ENCODE peak calls at places on chromosomes 5 and 9, in nine cellular contexts. O, B, S, Q, M, J, V, G and Y are unnamed samples.

GRCh38 chr9:21294325-21294724 is 10.8 kb downstream of the IFNA5 start:
- DNase-seq in J (no peak), S (no peak), V (no peak), Q (peak), B (peak), O (no peak), G (no peak), M (no peak), Y (no peak)

GRCh38 chr5:73633060-73633459 is 7.1 kb downstream of the ARHGEF28 start:
- DNase-seq in M (no peak), Q (no peak), V (no peak), G (no peak), O (peak), S (no peak), J (no peak), B (no peak), Y (no peak)

GRCh38 chr5:123107343-123108240 is 18.6 kb downstream of the PRDM6 start:
- DNase-seq in O (no peak), S (no peak), Q (no peak), J (no peak), V (no peak), M (no peak), G (no peak), B (peak), Y (no peak)

GRCh38 chr5:32387176-32387575 is 57.4 kb downstream of the ZFR start:
- DNase-seq in J (no peak), M (no peak), B (no peak), Q (no peak), O (no peak), S (no peak), G (no peak), V (no peak), Y (no peak)

GRCh38 chr5:130337179-130337888 is 433.1 kb downstream of the CHSY3 start:
- DNase-seq in B (peak), Q (no peak), S (no peak), G (no peak), M (no peak), J (no peak), V (no peak), O (peak), Y (no peak)

GRCh38 chr5:172145870-172146747 is 41.9 kb downstream of the STK10 start:
- DNase-seq in M (no peak), Q (no peak), G (no peak), O (no peak), B (no peak), V (no peak), J (no peak), S (no peak), Y (no peak)

GRCh38 chr9:130002320-130002719 is 40.7 kb downstream of the FNBP1 start:
- DNase-seq in O (peak), S (no peak), Q (no peak), M (no peak), J (no peak), V (no peak), G (no peak), B (no peak), Y (no peak)

GRCh38 chr9:109950710-109951443 is 170.9 kb downstream of the PALM2AKAP2 start:
- DNase-seq in Q (no peak), G (no peak), O (no peak), B (no peak), J (no peak), M (no peak), S (no peak), V (no peak), Y (no peak)

GRCh38 chr5:85205430-85205829 is 820.8 kb upstream of the EDIL3 start:
- DNase-seq in J (no peak), M (no peak), Q (no peak), G (no peak), O (no peak), V (no peak), S (no peak), B (no peak), Y (no peak)

GRCh38 chr5:96200611-96201010 is 232.4 kb downstream of the PCSK1 start:
- DNase-seq in V (no peak), O (no peak), Q (no peak), S (no peak), B (no peak), G (no peak), J (no peak), M (no peak), Y (no peak)

GRCh38 chr5:136079195-136079985 is 50.6 kb downstream of the TGFBI start:
- DNase-seq in Q (no peak), G (no peak), S (no peak), V (no peak), O (peak), J (peak), B (no peak), M (no peak), Y (no peak)

GRCh38 chr5:139792218-139792617 is 3.4 kb upstream of the PSD2 start:
- DNase-seq in O (no peak), B (no peak), G (no peak), S (no peak), V (no peak), J (no peak), Q (no peak), M (no peak), Y (no peak)

GRCh38 chr5:35789732-35790461 is 66.8 kb upstream of the IL7R start:
- DNase-seq in M (no peak), V (no peak), G (no peak), Q (no peak), S (no peak), J (no peak), O (no peak), B (peak), Y (no peak)

GRCh38 chr5:14270212-14270702 is 127.1 kb downstream of the TRIO start:
- DNase-seq in M (no peak), Q (no peak), B (peak), V (no peak), G (peak), S (no peak), J (peak), O (peak), Y (peak)

DNA sequence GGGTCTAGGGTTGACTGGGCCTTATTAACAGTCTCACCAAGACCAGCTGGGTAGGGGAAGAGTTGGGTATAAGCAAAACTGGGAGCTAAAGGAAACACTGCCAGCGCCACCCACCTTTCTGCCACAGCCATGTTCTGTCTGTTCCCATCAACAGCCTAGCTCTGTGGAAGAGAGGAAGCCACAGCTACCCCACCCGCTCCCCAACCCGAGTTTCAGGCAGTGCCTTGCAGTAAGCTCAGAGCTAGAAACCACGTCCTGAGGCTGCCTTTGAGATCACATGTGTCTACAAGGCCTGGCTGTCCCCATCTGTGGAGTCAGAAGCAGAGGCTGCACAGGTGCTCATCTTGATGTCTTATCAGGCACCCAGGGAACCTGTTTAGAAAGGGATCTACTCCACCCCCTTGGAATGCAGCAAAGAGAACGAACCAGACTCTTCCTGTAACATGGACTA is 15.3 kb downstream of the HNRNPH1 start:
- DNase-seq in S (no peak), O (no peak), V (no peak), M (peak), J (peak), G (no peak), B (no peak), Q (no peak), Y (no peak)
- H3K27ac ChIP-seq in S (peak), O (peak), V (no peak), M (no peak), J (peak), G (no peak), B (no peak), Q (no peak), Y (no peak)

GRCh38 chr9:69265891-69266290 is 59.1 kb upstream of the ENTREP1 start:
- DNase-seq in M (no peak), S (no peak), V (no peak), Q (no peak), O (peak), G (no peak), B (peak), J (no peak), Y (no peak)
- H3K27ac ChIP-seq in M (no peak), S (no peak), V (no peak), Q (no peak), O (no peak), G (no peak), B (no peak), J (no peak), Y (no peak)

DNA sequence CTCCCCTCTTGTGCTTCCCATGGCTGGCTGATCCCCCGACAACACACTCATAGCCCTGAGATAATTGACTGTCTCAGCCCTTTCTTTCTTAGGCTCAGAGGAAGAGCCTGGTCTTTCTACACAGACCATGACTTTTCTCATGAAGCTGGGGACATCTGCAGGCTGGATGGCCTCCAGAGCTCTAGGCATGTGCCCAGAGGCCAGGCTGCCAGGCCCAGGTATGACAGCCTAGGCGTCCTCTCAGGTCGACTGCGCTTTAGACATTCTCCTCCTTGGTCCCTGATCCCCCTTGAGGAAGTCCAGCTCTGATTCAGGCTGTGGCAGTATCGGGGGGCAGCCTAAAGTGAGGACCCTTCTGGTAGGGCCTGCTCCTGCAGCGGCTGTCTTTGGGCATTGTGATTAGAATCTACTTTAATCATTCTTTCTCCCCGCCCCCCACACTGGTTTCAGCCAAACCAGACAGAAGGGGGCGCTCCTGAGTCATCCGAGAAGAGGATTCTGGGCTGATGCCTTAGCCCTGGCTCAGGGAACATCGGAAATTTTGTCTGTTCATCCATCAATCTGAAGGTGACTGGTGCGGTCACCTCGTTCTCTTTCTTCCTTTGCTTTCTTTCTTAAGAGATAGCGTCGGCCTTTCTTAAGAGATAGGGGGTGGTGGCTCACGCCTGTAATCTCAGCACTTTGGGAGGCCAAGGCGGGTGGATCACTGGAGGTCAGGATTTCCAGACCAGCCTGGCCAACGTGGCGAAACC is 66.5 kb upstream of the HSPA9 start:
- DNase-seq in G (peak), V (peak), O (peak), M (peak), Q (peak), B (peak), J (peak), S (peak), Y (peak)
- H3K27ac ChIP-seq in G (no peak), V (no peak), O (no peak), M (no peak), Q (no peak), B (no peak), J (peak), S (no peak), Y (no peak)

GRCh38 chr9:72577212-72577753 is 55.9 kb downstream of the TMC1 start:
- DNase-seq in J (no peak), V (no peak), G (peak), M (no peak), S (no peak), O (no peak), B (peak), Q (no peak), Y (no peak)

GRCh38 chr9:72576087-72576486 is 54.7 kb downstream of the TMC1 start:
- DNase-seq in J (no peak), G (no peak), Q (no peak), B (no peak), O (no peak), V (no peak), S (no peak), M (no peak), Y (no peak)

GRCh38 chr9:72574156-72574810 is 52.9 kb downstream of the TMC1 start:
- DNase-seq in G (no peak), S (no peak), J (no peak), V (no peak), B (no peak), Q (no peak), M (no peak), O (no peak), Y (no peak)

GRCh38 chr9:72579190-72579589 is 57.8 kb downstream of the TMC1 start:
- DNase-seq in M (no peak), S (peak), B (peak), Q (peak), V (peak), G (peak), O (no peak), J (no peak), Y (peak)

GRCh38 chr9:72575673-72576072 is 54.3 kb downstream of the TMC1 start:
- DNase-seq in S (no peak), V (no peak), O (no peak), J (no peak), M (no peak), Q (no peak), B (no peak), G (no peak), Y (no peak)
- H3K27ac ChIP-seq in S (peak), V (no peak), O (no peak), J (no peak), M (no peak), Q (no peak), B (no peak), G (no peak), Y (no peak)

GRCh38 chr9:14211564-14211963 is 102.4 kb downstream of the NFIB start:
- DNase-seq in O (no peak), G (no peak), B (no peak), Q (no peak), S (no peak), V (no peak), M (no peak), J (no peak), Y (no peak)

GRCh38 chr9:14213504-14213903 is 100.4 kb downstream of the NFIB start:
- DNase-seq in G (no peak), M (no peak), Q (no peak), S (no peak), B (no peak), J (no peak), V (no peak), O (no peak), Y (no peak)

GRCh38 chr9:14214065-14214684 is 99.8 kb downstream of the NFIB start:
- DNase-seq in G (no peak), Q (no peak), S (no peak), O (no peak), M (no peak), J (no peak), V (no peak), B (no peak), Y (no peak)

GRCh38 chr9:14212116-14212515 is 101.8 kb downstream of the NFIB start:
- DNase-seq in V (no peak), J (no peak), O (no peak), B (peak), G (no peak), M (no peak), S (no peak), Q (no peak), Y (no peak)

DNA sequence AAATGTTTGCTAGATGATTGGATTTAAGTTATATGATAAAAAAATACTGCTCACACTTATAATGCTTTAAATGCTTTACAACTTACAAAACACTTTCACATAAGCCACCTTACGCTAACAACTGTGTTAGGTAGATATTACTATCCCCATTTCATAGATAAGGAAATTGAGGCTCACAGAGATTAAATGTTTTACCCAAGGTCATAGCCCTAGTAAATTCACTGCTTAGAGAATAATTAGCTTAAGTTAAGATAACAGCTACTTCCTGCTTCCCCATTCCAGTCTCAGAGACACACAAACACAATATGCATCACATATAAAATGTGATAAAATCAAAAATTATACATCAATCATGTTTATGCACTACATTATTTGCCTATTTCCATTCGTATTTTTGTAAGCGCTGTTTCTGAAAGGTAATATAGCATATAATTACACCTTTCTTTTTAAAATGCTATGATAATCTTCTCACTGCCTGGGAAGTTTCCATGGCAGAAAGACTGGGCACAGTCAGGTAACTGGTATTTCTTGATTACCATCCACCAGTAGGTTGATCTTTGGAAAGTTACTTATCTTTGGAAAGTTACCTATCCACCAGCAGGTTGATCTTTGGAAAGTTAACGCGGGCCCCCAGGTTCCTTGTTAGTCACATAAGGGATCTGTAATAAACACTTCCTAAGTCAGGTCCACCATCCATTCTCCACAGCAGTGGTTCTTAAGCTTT is 101.1 kb downstream of the NFIB start:
- DNase-seq in G (no peak), J (no peak), O (no peak), M (no peak), S (no peak), B (no peak), V (no peak), Q (no peak), Y (no peak)
- H3K27ac ChIP-seq in G (no peak), J (no peak), O (no peak), M (no peak), S (peak), B (no peak), V (no peak), Q (peak), Y (no peak)

GRCh38 chr9:113566011-113566711 is 102.6 kb downstream of the RGS3 start:
- DNase-seq in B (no peak), G (no peak), J (no peak), Q (no peak), M (peak), S (no peak), V (no peak), O (no peak), Y (no peak)
- H3K27ac ChIP-seq in B (no peak), G (no peak), J (no peak), Q (peak), M (no peak), S (peak), V (peak), O (no peak), Y (peak)